ENCODE peak calls at places on chromosomes 1 and 21, in seven cellular contexts. One of them, this sample, is unnamed.

GRCh38 chr1:209490013-209490412 is 93.5 kb upstream of the CAMK1G start:
- DNase-seq in ACHN: peak; percentile 33
- DNase-seq in spleen: no peak
- DNase-seq in osteocyte: no peak
- DNase-seq in aorta: no peak
- DNase-seq in A549: peak; percentile 29
- DNase-seq in stimulated activated CD4-positive, alpha-beta T cell treated with anti-CD3 and anti-CD28 coated beads, Interleukin-1b, Interleukin-23, amount 100 ng/mL, for 24 hours: no peak
- DNase-seq in this sample: no peak

GRCh38 chr1:34188985-34189384 is 12.3 kb downstream of the C1orf94 start:
- DNase-seq in ACHN: no peak
- DNase-seq in spleen: no peak
- DNase-seq in osteocyte: no peak
- DNase-seq in aorta: no peak
- DNase-seq in A549: no peak
- DNase-seq in stimulated activated CD4-positive, alpha-beta T cell treated with anti-CD3 and anti-CD28 coated beads, Interleukin-1b, Interleukin-23, amount 100 ng/mL, for 24 hours: no peak
- DNase-seq in this sample: no peak

GRCh38 chr1:64526312-64526711 is 56.4 kb downstream of the CACHD1 start:
- DNase-seq in ACHN: no peak
- DNase-seq in spleen: no peak
- DNase-seq in osteocyte: no peak
- DNase-seq in aorta: no peak
- DNase-seq in A549: no peak
- DNase-seq in stimulated activated CD4-positive, alpha-beta T cell treated with anti-CD3 and anti-CD28 coated beads, Interleukin-1b, Interleukin-23, amount 100 ng/mL, for 24 hours: no peak
- DNase-seq in this sample: no peak

GRCh38 chr1:93585059-93585966 is 96.3 kb downstream of the BCAR3 start:
- DNase-seq in ACHN: no peak
- DNase-seq in spleen: peak; percentile 67
- DNase-seq in osteocyte: no peak
- DNase-seq in aorta: peak; percentile 84
- DNase-seq in A549: peak; percentile 84
- DNase-seq in stimulated activated CD4-positive, alpha-beta T cell treated with anti-CD3 and anti-CD28 coated beads, Interleukin-1b, Interleukin-23, amount 100 ng/mL, for 24 hours: no peak
- DNase-seq in this sample: peak; percentile 90

GRCh38 chr21:43718872-43719747 is at the start of gene PDXK:
- DNase-seq in ACHN: peak; percentile 80
- DNase-seq in spleen: peak; percentile 98
- DNase-seq in osteocyte: peak; percentile 95
- DNase-seq in aorta: peak; percentile 95
- DNase-seq in A549: peak; percentile 76
- DNase-seq in stimulated activated CD4-positive, alpha-beta T cell treated with anti-CD3 and anti-CD28 coated beads, Interleukin-1b, Interleukin-23, amount 100 ng/mL, for 24 hours: peak; percentile 63
- DNase-seq in this sample: peak; percentile 95

GRCh38 chr1:197399691-197400521 is 131.9 kb downstream of the CRB1 start:
- DNase-seq in ACHN: peak; percentile 72
- DNase-seq in spleen: no peak
- DNase-seq in osteocyte: no peak
- DNase-seq in aorta: no peak
- DNase-seq in A549: peak; percentile 69
- DNase-seq in stimulated activated CD4-positive, alpha-beta T cell treated with anti-CD3 and anti-CD28 coated beads, Interleukin-1b, Interleukin-23, amount 100 ng/mL, for 24 hours: no peak
- DNase-seq in this sample: no peak

GRCh38 chr21:39373634-39374033 is 24.7 kb upstream of the HMGN1 start:
- DNase-seq in ACHN: peak; percentile 26
- DNase-seq in spleen: no peak
- DNase-seq in osteocyte: no peak
- DNase-seq in aorta: no peak
- DNase-seq in A549: peak; percentile 56
- DNase-seq in stimulated activated CD4-positive, alpha-beta T cell treated with anti-CD3 and anti-CD28 coated beads, Interleukin-1b, Interleukin-23, amount 100 ng/mL, for 24 hours: no peak
- DNase-seq in this sample: no peak

GRCh38 chr21:14977814-14978213 is 87.0 kb downstream of the NRIP1 start:
- DNase-seq in ACHN: no peak
- DNase-seq in spleen: no peak
- DNase-seq in osteocyte: no peak
- DNase-seq in aorta: no peak
- DNase-seq in A549: no peak
- DNase-seq in stimulated activated CD4-positive, alpha-beta T cell treated with anti-CD3 and anti-CD28 coated beads, Interleukin-1b, Interleukin-23, amount 100 ng/mL, for 24 hours: no peak
- DNase-seq in this sample: no peak

GRCh38 chr1:59238535-59238934 is 58.4 kb upstream of the FGGY start:
- DNase-seq in ACHN: no peak
- DNase-seq in spleen: no peak
- DNase-seq in osteocyte: no peak
- DNase-seq in aorta: no peak
- DNase-seq in A549: no peak
- DNase-seq in stimulated activated CD4-positive, alpha-beta T cell treated with anti-CD3 and anti-CD28 coated beads, Interleukin-1b, Interleukin-23, amount 100 ng/mL, for 24 hours: no peak
- DNase-seq in this sample: no peak

GRCh38 chr1:3348196-3348865 is 106.1 kb upstream of the ARHGEF16 start:
- DNase-seq in ACHN: no peak
- DNase-seq in spleen: no peak
- DNase-seq in osteocyte: no peak
- DNase-seq in aorta: no peak
- DNase-seq in A549: no peak
- DNase-seq in stimulated activated CD4-positive, alpha-beta T cell treated with anti-CD3 and anti-CD28 coated beads, Interleukin-1b, Interleukin-23, amount 100 ng/mL, for 24 hours: no peak
- DNase-seq in this sample: no peak

GRCh38 chr1:232805269-232806070 is at the start of gene MAP10:
- DNase-seq in ACHN: peak; percentile 80
- DNase-seq in spleen: peak; percentile 94
- DNase-seq in osteocyte: peak; percentile 87
- DNase-seq in aorta: peak; percentile 89
- DNase-seq in A549: peak; percentile 79
- DNase-seq in stimulated activated CD4-positive, alpha-beta T cell treated with anti-CD3 and anti-CD28 coated beads, Interleukin-1b, Interleukin-23, amount 100 ng/mL, for 24 hours: peak; percentile 60
- DNase-seq in this sample: peak; percentile 88

GRCh38 chr1:223137402-223138100 is 5.5 kb downstream of the TLR5 start:
- DNase-seq in ACHN: no peak
- DNase-seq in spleen: no peak
- DNase-seq in osteocyte: no peak
- DNase-seq in aorta: no peak
- DNase-seq in A549: peak; percentile 30
- DNase-seq in stimulated activated CD4-positive, alpha-beta T cell treated with anti-CD3 and anti-CD28 coated beads, Interleukin-1b, Interleukin-23, amount 100 ng/mL, for 24 hours: no peak
- DNase-seq in this sample: no peak

GRCh38 chr21:42384999-42385398 is 10.9 kb downstream of the TMPRSS3 start:
- DNase-seq in ACHN: no peak
- DNase-seq in spleen: no peak
- DNase-seq in osteocyte: no peak
- DNase-seq in aorta: peak; percentile 30
- DNase-seq in A549: no peak
- DNase-seq in stimulated activated CD4-positive, alpha-beta T cell treated with anti-CD3 and anti-CD28 coated beads, Interleukin-1b, Interleukin-23, amount 100 ng/mL, for 24 hours: no peak
- DNase-seq in this sample: no peak

GRCh38 chr1:5993553-5994510 is 1.6 kb upstream of the NPHP4 start:
- DNase-seq in ACHN: no peak
- DNase-seq in spleen: peak; percentile 86
- DNase-seq in osteocyte: no peak
- DNase-seq in aorta: peak; percentile 72
- DNase-seq in A549: no peak
- DNase-seq in stimulated activated CD4-positive, alpha-beta T cell treated with anti-CD3 and anti-CD28 coated beads, Interleukin-1b, Interleukin-23, amount 100 ng/mL, for 24 hours: peak; percentile 7
- DNase-seq in this sample: peak; percentile 75

GRCh38 chr1:200880212-200880611 is 7.4 kb downstream of the GPR25 start:
- DNase-seq in ACHN: no peak
- DNase-seq in spleen: no peak
- DNase-seq in osteocyte: peak; percentile 49
- DNase-seq in aorta: no peak
- DNase-seq in A549: no peak
- DNase-seq in stimulated activated CD4-positive, alpha-beta T cell treated with anti-CD3 and anti-CD28 coated beads, Interleukin-1b, Interleukin-23, amount 100 ng/mL, for 24 hours: no peak
- DNase-seq in this sample: no peak

GRCh38 chr1:6472391-6472790 is 6.4 kb upstream of the TNFRSF25 start:
- DNase-seq in ACHN: no peak
- DNase-seq in spleen: no peak
- DNase-seq in osteocyte: no peak
- DNase-seq in aorta: no peak
- DNase-seq in A549: no peak
- DNase-seq in stimulated activated CD4-positive, alpha-beta T cell treated with anti-CD3 and anti-CD28 coated beads, Interleukin-1b, Interleukin-23, amount 100 ng/mL, for 24 hours: no peak
- DNase-seq in this sample: no peak

GRCh38 chr1:77797991-77798390 is 18.5 kb downstream of the MIGA1 start:
- DNase-seq in ACHN: no peak
- DNase-seq in spleen: no peak
- DNase-seq in osteocyte: no peak
- DNase-seq in aorta: no peak
- DNase-seq in A549: no peak
- DNase-seq in stimulated activated CD4-positive, alpha-beta T cell treated with anti-CD3 and anti-CD28 coated beads, Interleukin-1b, Interleukin-23, amount 100 ng/mL, for 24 hours: no peak
- DNase-seq in this sample: no peak